ENCODE peak calls at places on chromosomes 13 and 19, in five cellular contexts. W is activated naive CD4-positive, alpha-beta T cell treated with anti-CD3 and anti-CD28 coated beads, Interleukin-2, amount 10 ng/mL, durations not matched to agents 7 days and 5 days; X is GM12891; E is brain microvascular endothelial cell; H is adrenal gland. A is an unnamed sample.

GRCh38 chr13:23321534-23322241 is 111.8 kb downstream of the SACS start:
- DNase-seq in H (peak), E (peak), W (no peak), X (peak), A (no peak)

GRCh38 chr13:114157869-114158495 is 21.1 kb upstream of the CFAP97D2 start:
- DNase-seq in H (no peak), X (no peak), W (peak), E (no peak), A (no peak)

GRCh38 chr13:36907801-36908200 is 12.2 kb downstream of the SMAD9 start:
- DNase-seq in H (no peak), E (no peak), W (no peak), X (no peak), A (no peak)

GRCh38 chr13:98706446-98707110 is 45.9 kb downstream of the SLC15A1 start:
- DNase-seq in X (no peak), W (no peak), H (peak), E (peak), A (no peak)

GRCh38 chr13:39245688-39246087 is 207.4 kb downstream of the NHLRC3 start:
- DNase-seq in W (no peak), X (no peak), E (no peak), H (no peak), A (no peak)

GRCh38 chr13:92547256-92547655 is 679.4 kb upstream of the GPC6 start:
- DNase-seq in X (no peak), E (peak), H (no peak), W (no peak), A (no peak)

GRCh38 chr19:38544569-38545315 is 73.0 kb downstream of the MAP4K1 start:
- DNase-seq in X (no peak), W (no peak), E (no peak), H (no peak), A (no peak)

GRCh38 chr19:3380829-3381228 is 14.4 kb downstream of the NFIC start:
- DNase-seq in E (no peak), X (no peak), H (no peak), W (no peak), A (no peak)

GRCh38 chr19:36524617-36525016 is 3.5 kb downstream of the ZNF260 start:
- DNase-seq in H (no peak), X (no peak), W (no peak), E (no peak), A (no peak)